ENCODE peak calls at places on chromosomes 7 and 10, in ten cellular contexts. B is activated B cell treated with CpG ODN at 0.5 μM for 24 hours, R is iPS-NIHi11, M is lower lobe of right lung, C is fibroblast of gingiva, O is C1 segment of cervical spinal cord, A is IMR-90, P is neural crest cell, N is T-helper 1 cell, J is fibroblast of the conjunctiva. L is an unnamed sample.

GRCh38 chr10:114520453-114520852 is 116.2 kb upstream of the AFAP1L2 start:
- DNase-seq in R (no peak), N (no peak), O (no peak), A (peak), J (peak), C (peak), B (no peak), P (no peak), M (no peak), L (no peak)

GRCh38 chr10:93712593-93712992 is 10.2 kb upstream of the FRA10AC1 start:
- DNase-seq in B (no peak), O (no peak), M (no peak), C (no peak), J (no peak), N (no peak), A (no peak), R (no peak), P (no peak), L (no peak)

GRCh38 chr7:131151034-131151433 is 176.6 kb upstream of the MKLN1 start:
- DNase-seq in C (no peak), R (no peak), P (no peak), B (no peak), O (no peak), A (no peak), J (no peak), N (no peak), M (no peak), L (no peak)

GRCh38 chr10:131574363-131574706 is 262.8 kb upstream of the TCERG1L start:
- DNase-seq in N (no peak), A (no peak), B (no peak), J (no peak), O (no peak), R (no peak), C (no peak), M (no peak), P (no peak), L (no peak)

GRCh38 chr7:8365499-8366110 is 67.8 kb upstream of the NXPH1 start:
- DNase-seq in C (no peak), M (no peak), J (no peak), N (no peak), R (peak), O (no peak), P (no peak), A (no peak), B (no peak), L (no peak)

GRCh38 chr10:86851329-86852207 is 95.1 kb downstream of the BMPR1A start:
- DNase-seq in P (no peak), M (no peak), C (peak), O (no peak), N (no peak), A (peak), B (no peak), R (no peak), J (peak), L (no peak)

GRCh38 chr10:59499460-59499859 is 137.1 kb upstream of the FAM13C start:
- DNase-seq in C (no peak), N (no peak), M (no peak), B (no peak), A (no peak), R (no peak), P (no peak), J (no peak), O (no peak), L (no peak)

GRCh38 chr10:129972966-129973673 is 9.0 kb upstream of the EBF3 start:
- DNase-seq in P (no peak), M (peak), C (no peak), B (no peak), R (no peak), A (no peak), O (no peak), J (no peak), N (no peak), L (peak)

GRCh38 chr7:111113263-111114017 is 22.5 kb downstream of the LRRN3 start:
- DNase-seq in R (no peak), J (no peak), N (no peak), A (peak), P (no peak), O (no peak), M (no peak), C (peak), B (no peak), L (peak)

GRCh38 chr10:133262696-133263095 is 14.0 kb downstream of the ADAM8 start:
- DNase-seq in O (no peak), M (no peak), N (no peak), A (no peak), C (no peak), J (no peak), B (no peak), P (no peak), R (no peak), L (no peak)

GRCh38 chr10:117218654-117219053 is 21.4 kb downstream of the KCNK18 start:
- DNase-seq in C (no peak), P (no peak), A (no peak), O (no peak), M (no peak), N (no peak), R (no peak), B (no peak), J (no peak), L (no peak)

GRCh38 chr10:17993361-17993760 is 41.6 kb downstream of the SLC39A12 start:
- DNase-seq in P (no peak), B (no peak), A (peak), M (no peak), C (peak), N (no peak), J (no peak), R (no peak), O (no peak), L (no peak)

GRCh38 chr10:123249894-123250293 is 95.7 kb downstream of the BUB3 start:
- DNase-seq in C (no peak), N (no peak), M (no peak), B (no peak), O (no peak), A (no peak), J (peak), P (no peak), R (no peak), L (no peak)

GRCh38 chr7:151117565-151117964 is 31.3 kb downstream of the AGAP3 start:
- DNase-seq in O (no peak), M (peak), J (no peak), P (no peak), B (no peak), A (no peak), R (no peak), N (no peak), C (no peak), L (no peak)

GRCh38 chr10:59876695-59877094 is 29.7 kb downstream of the CCDC6 start:
- DNase-seq in A (peak), N (no peak), R (no peak), M (no peak), J (no peak), C (no peak), P (no peak), O (no peak), B (no peak), L (no peak)

GRCh38 chr10:35822316-35822715 is 180.2 kb upstream of the FZD8 start:
- DNase-seq in N (no peak), C (peak), A (peak), R (peak), J (peak), B (no peak), O (peak), P (peak), M (peak), L (peak)

GRCh38 chr7:129851810-129852209 is 101.0 kb downstream of the UBE2H start:
- DNase-seq in B (no peak), R (no peak), P (no peak), N (no peak), C (no peak), J (no peak), M (no peak), A (no peak), O (no peak), L (no peak)

GRCh38 chr10:95789928-95790327 is 34.0 kb downstream of the ENTPD1 start:
- DNase-seq in A (no peak), J (no peak), M (no peak), O (no peak), R (no peak), B (no peak), P (no peak), N (no peak), C (no peak), L (no peak)

GRCh38 chr7:140656548-140657515 is 15.9 kb upstream of the ADCK2 start:
- DNase-seq in C (peak), B (no peak), P (no peak), J (no peak), R (no peak), A (peak), N (no peak), M (peak), O (peak), L (no peak)

GRCh38 chr7:26937956-26938623 is 73.7 kb upstream of the SKAP2 start:
- DNase-seq in O (no peak), N (no peak), C (no peak), J (no peak), M (no peak), R (no peak), A (no peak), B (no peak), P (no peak), L (no peak)

GRCh38 chr7:108311446-108312168 is 144.6 kb downstream of the NRCAM start:
- DNase-seq in M (no peak), C (peak), J (peak), B (no peak), A (no peak), O (no peak), R (no peak), P (no peak), N (no peak), L (no peak)

GRCh38 chr10:131858118-131858515 is 42.7 kb upstream of the PPP2R2D start:
- DNase-seq in J (no peak), O (no peak), R (no peak), B (no peak), P (no peak), A (no peak), C (no peak), M (no peak), N (no peak), L (no peak)

GRCh38 chr10:12617205-12618175 is 268.1 kb downstream of the CAMK1D start:
- DNase-seq in J (no peak), N (no peak), R (no peak), B (no peak), O (no peak), C (no peak), M (no peak), A (no peak), P (no peak), L (no peak)

GRCh38 chr10:20034732-20035131 is 218.5 kb downstream of the PLXDC2 start:
- DNase-seq in B (no peak), C (no peak), P (no peak), A (no peak), M (no peak), O (no peak), J (no peak), R (no peak), N (no peak), L (no peak)

GRCh38 chr10:37638569-37638968 is 218.8 kb downstream of the ZNF248 start:
- DNase-seq in C (no peak), B (no peak), J (no peak), P (no peak), M (no peak), N (no peak), A (no peak), O (no peak), R (no peak), L (no peak)

GRCh38 chr7:94410471-94411466 is 16.1 kb downstream of the COL1A2 start:
- DNase-seq in O (no peak), M (no peak), A (no peak), R (no peak), J (no peak), P (no peak), B (no peak), C (peak), N (no peak), L (no peak)

GRCh38 chr10:31320598-31321211 is 1.7 kb downstream of the ZEB1 start:
- DNase-seq in P (no peak), O (peak), A (peak), N (no peak), M (no peak), B (peak), C (peak), R (peak), J (no peak), L (peak)

GRCh38 chr10:47261556-47261955 is 38.4 kb upstream of the GDF10 start:
- DNase-seq in N (no peak), R (no peak), M (no peak), P (no peak), J (no peak), C (no peak), A (no peak), B (no peak), O (no peak), L (no peak)

GRCh38 chr10:86703176-86703575 is 34.9 kb downstream of the LDB3 start:
- DNase-seq in B (no peak), M (peak), R (no peak), N (no peak), P (no peak), C (no peak), O (no peak), A (no peak), J (no peak), L (no peak)

GRCh38 chr10:78210548-78210947 is 176.9 kb downstream of the RPS24 start:
- DNase-seq in C (no peak), J (no peak), N (no peak), B (no peak), O (no peak), R (no peak), M (no peak), P (no peak), A (no peak), L (no peak)

GRCh38 chr7:141788296-141788695 is 1.7 kb upstream of the TAS2R5 start:
- DNase-seq in C (no peak), R (no peak), M (no peak), P (no peak), N (no peak), J (no peak), B (no peak), O (no peak), A (no peak), L (no peak)

GRCh38 chr10:6044651-6045599 is 17.2 kb downstream of the IL2RA start:
- DNase-seq in J (no peak), M (no peak), N (no peak), P (no peak), O (no peak), C (no peak), R (no peak), B (no peak), A (no peak), L (no peak)

GRCh38 chr10:102068216-102068615 is 3.1 kb downstream of the HPS6 start:
- DNase-seq in B (no peak), R (no peak), M (no peak), N (no peak), J (no peak), O (no peak), C (no peak), A (no peak), P (no peak), L (no peak)